ENCODE peak calls at places on chromosomes 3 and 15, in nine cellular contexts. T, Y, H, I, Q, O, J, M and E are unnamed samples.

GRCh38 chr3:183537295-183537730 is 18.2 kb downstream of the KLHL6 start:
- DNase-seq in T (no peak), Y (no peak), H (no peak), I (peak; percentile 87), Q (no peak), O (no peak), J (no peak), M (no peak), E (peak; percentile 17)

GRCh38 chr3:171435143-171435542 is 25.1 kb downstream of the TNIK start:
- DNase-seq in T (no peak), Y (no peak), H (no peak), I (no peak), Q (no peak), O (no peak), J (no peak), M (no peak), E (no peak)

GRCh38 chr15:85568261-85568808 is 187.9 kb downstream of the AKAP13 start:
- DNase-seq in T (no peak), Y (no peak), H (no peak), I (no peak), Q (no peak), O (no peak), J (no peak), M (no peak), E (no peak)

GRCh38 chr3:194879991-194880939 is 194.6 kb downstream of the FAM43A start:
- DNase-seq in T (peak; percentile 93), Y (peak; percentile 77), H (no peak), I (peak; percentile 23), Q (no peak), O (peak; percentile 86), J (no peak), M (no peak), E (peak; percentile 19)

GRCh38 chr3:44893097-44893496 is 18.7 kb downstream of the TGM4 start:
- DNase-seq in T (no peak), Y (no peak), H (no peak), I (peak; percentile 10), Q (no peak), O (no peak), J (no peak), M (no peak), E (no peak)

GRCh38 chr15:31609243-31609642 is 282.6 kb downstream of the KLF13 start:
- DNase-seq in T (no peak), Y (no peak), H (no peak), I (no peak), Q (no peak), O (no peak), J (no peak), M (no peak), E (no peak)

GRCh38 chr3:5213574-5213966 is 26.1 kb downstream of the EDEM1 start:
- DNase-seq in T (no peak), Y (no peak), H (no peak), I (no peak), Q (no peak), O (no peak), J (peak; percentile 75), M (no peak), E (no peak)

GRCh38 chr15:67024322-67024997 is 40.9 kb upstream of the SMAD3 start:
- DNase-seq in T (peak; percentile 87), Y (peak; percentile 76), H (no peak), I (peak; percentile 94), Q (peak; percentile 64), O (peak; percentile 94), J (no peak), M (no peak), E (no peak)

GRCh38 chr15:85755942-85756341 is 38.8 kb downstream of the KLHL25 start:
- DNase-seq in T (peak; percentile 13), Y (no peak), H (no peak), I (no peak), Q (no peak), O (no peak), J (peak; percentile 38), M (no peak), E (no peak)